ENCODE peak calls at places on chromosome 17, in four cellular contexts. N is AG10803, L is mucosa of descending colon, V is AG04450. R is an unnamed sample.

GRCh38 chr17:72351884-72352346 is 231.1 kb downstream of the SOX9 start:
- DNase-seq in L (no peak), N (no peak), V (no peak), R (no peak)

GRCh38 chr17:57655564-57655963 is 89.5 kb downstream of the CCDC182 start:
- DNase-seq in L (no peak), N (no peak), V (no peak), R (no peak)

GRCh38 chr17:81440511-81441244 is 45.4 kb downstream of the BAHCC1 start:
- DNase-seq in L (no peak), V (no peak), N (no peak), R (no peak)

GRCh38 chr17:78121801-78122220 is 6.7 kb downstream of the TMC6 start:
- DNase-seq in L (no peak), V (no peak), N (no peak), R (no peak)

GRCh38 chr17:57440522-57441269 is 184.4 kb downstream of the MSI2 start:
- DNase-seq in L (peak), N (peak), V (peak), R (peak)

GRCh38 chr17:30600830-30601494 is 123.8 kb downstream of the GOSR1 start:
- DNase-seq in L (no peak), N (peak), V (no peak), R (peak)

GRCh38 chr17:1787301-1787902 is 25.5 kb downstream of the SERPINF1 start:
- DNase-seq in V (peak), L (peak), N (peak), R (peak)

GRCh38 chr17:42783062-42783777 is 2.8 kb downstream of the WNK4 start:
- DNase-seq in L (no peak), N (peak), V (peak), R (peak)

GRCh38 chr17:11705111-11705510 is 106.8 kb downstream of the DNAH9 start:
- DNase-seq in V (no peak), L (no peak), N (no peak), R (no peak)

GRCh38 chr17:39872700-39873099 is 4.7 kb downstream of the ZPBP2 start:
- DNase-seq in V (peak), L (no peak), N (peak), R (peak)

GRCh38 chr17:76697702-76698465 is 12.9 kb downstream of the MXRA7 start:
- DNase-seq in N (no peak), V (no peak), L (no peak), R (no peak)

GRCh38 chr17:17605747-17606083 is 14.2 kb upstream of the PEMT start:
- DNase-seq in V (peak), L (no peak), N (peak), R (no peak)

GRCh38 chr17:76640550-76641380 is 2.8 kb downstream of the ST6GALNAC1 start:
- DNase-seq in V (no peak), L (no peak), N (no peak), R (no peak)

GRCh38 chr17:10217916-10218315 is 19.5 kb upstream of the GAS7 start:
- DNase-seq in V (no peak), N (peak), L (no peak), R (no peak)

GRCh38 chr17:78828470-78829185 is 12.0 kb downstream of the USP36 start:
- DNase-seq in L (no peak), V (peak), N (peak), R (peak)

GRCh38 chr17:16417896-16418683 is 2.7 kb downstream of the TRPV2 start:
- DNase-seq in N (peak), V (no peak), L (no peak), R (no peak)

GRCh38 chr17:82441686-82442487 is 8.7 kb downstream of the CYBC1 start:
- DNase-seq in V (no peak), N (no peak), L (peak), R (no peak)

GRCh38 chr17:61118871-61119270 is 280.8 kb upstream of the TBX2 start:
- DNase-seq in N (no peak), L (no peak), V (no peak), R (no peak)

GRCh38 chr17:80109713-80110446 is 8.5 kb downstream of the GAA start:
- DNase-seq in L (no peak), V (no peak), N (no peak), R (peak)

GRCh38 chr17:38444151-38444550 is 15.9 kb downstream of the ARHGAP23 start:
- DNase-seq in N (peak), V (no peak), L (no peak), R (peak)

GRCh38 chr17:760371-760770 is 8.3 kb upstream of the GEMIN4 start:
- DNase-seq in L (no peak), V (no peak), N (no peak), R (no peak)

GRCh38 chr17:58960068-58960467 is 146.6 kb downstream of the TRIM37 start:
- DNase-seq in L (no peak), N (peak), V (peak), R (peak)

GRCh38 chr17:17146791-17147406 is 59.2 kb downstream of the PLD6 start:
- DNase-seq in V (no peak), L (no peak), N (no peak), R (peak)

GRCh38 chr17:2708585-2709172 is 2.9 kb downstream of the CLUH start:
- DNase-seq in N (no peak), V (no peak), L (peak), R (no peak)

GRCh38 chr17:59369026-59369724 is 37.7 kb downstream of the YPEL2 start:
- DNase-seq in V (no peak), L (no peak), N (peak), R (no peak)

GRCh38 chr17:59652119-59652518 is 32.4 kb downstream of the CLTC start:
- DNase-seq in L (no peak), V (peak), N (peak), R (peak)

GRCh38 chr17:76365256-76365903 is 11.7 kb upstream of the PRPSAP1 start:
- DNase-seq in N (peak), V (no peak), L (no peak), R (peak)

GRCh38 chr17:49715221-49715620 is 7.5 kb upstream of the SLC35B1 start:
- DNase-seq in V (no peak), N (no peak), L (no peak), R (no peak)

GRCh38 chr17:36947922-36948716 is 635 bp upstream of the AATF start:
- DNase-seq in L (no peak), V (no peak), N (no peak), R (peak)

GRCh38 chr17:4721203-4722135 is 9.8 kb upstream of the MED11 start:
- DNase-seq in V (no peak), N (no peak), L (peak), R (peak)

GRCh38 chr17:9044796-9045470 is 23.6 kb downstream of the NTN1 start:
- DNase-seq in V (no peak), N (no peak), L (no peak), R (no peak)

GRCh38 chr17:27109346-27109745 is 184.6 kb upstream of the WSB1 start:
- DNase-seq in N (no peak), V (no peak), L (no peak), R (no peak)

GRCh38 chr17:54948380-54948779 is 20.1 kb downstream of the COX11 start:
- DNase-seq in L (no peak), V (peak), N (peak), R (peak)

DNA sequence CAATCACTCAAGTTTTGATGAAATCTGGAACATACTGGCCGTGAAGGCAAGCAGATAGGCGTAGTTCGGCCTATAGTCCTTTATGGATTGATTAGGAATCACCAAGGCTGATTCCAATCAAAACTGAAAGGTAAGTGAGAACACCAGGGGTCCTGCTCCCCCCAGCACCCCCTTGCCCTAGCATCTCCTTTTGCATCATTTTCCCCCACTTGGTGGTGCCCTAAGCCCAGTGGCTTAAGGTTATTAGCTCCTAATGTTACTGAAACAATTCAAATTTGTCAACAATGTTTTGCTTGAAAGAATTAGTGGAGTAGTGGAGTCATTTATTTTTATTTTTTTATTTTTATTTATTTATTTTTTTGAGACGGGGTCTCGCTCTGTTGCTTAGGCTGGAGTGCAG is 4.9 kb downstream of the SLFN14 start:
- DNase-seq in V (no peak), L (no peak), N (no peak), R (peak)
- TF ChIP-seq CTCF in V (peak), L (no peak), N (peak), R (no peak)

DNA sequence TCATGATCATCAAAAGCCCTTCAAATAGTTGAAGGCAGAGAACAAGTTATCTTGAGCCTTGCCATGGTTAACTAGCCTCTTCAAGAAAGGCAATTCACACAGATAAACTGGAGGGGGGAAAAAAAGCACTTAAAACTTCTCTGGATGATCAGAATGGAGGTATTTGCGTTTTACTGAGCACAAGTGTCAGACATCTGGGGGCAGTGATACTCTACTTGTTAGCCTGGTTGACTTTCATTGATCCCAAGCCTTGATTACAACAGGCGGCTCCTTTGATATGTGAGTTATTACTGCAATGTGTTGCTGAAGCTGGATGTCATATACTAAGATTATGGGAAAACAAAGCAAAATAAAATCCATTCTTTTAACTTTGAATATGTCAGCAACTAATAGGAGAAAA is 155.0 kb upstream of the HS3ST3A1 start:
- DNase-seq in L (no peak), N (no peak), V (no peak), R (no peak)
- TF ChIP-seq CTCF in L (no peak), N (no peak), V (no peak), R (no peak)

GRCh38 chr17:47821424-47822379 is at the start of gene OSBPL7:
- DNase-seq in V (peak), N (peak), L (peak), R (peak)
- TF ChIP-seq CTCF in V (no peak), N (peak), L (no peak), R (no peak)

DNA sequence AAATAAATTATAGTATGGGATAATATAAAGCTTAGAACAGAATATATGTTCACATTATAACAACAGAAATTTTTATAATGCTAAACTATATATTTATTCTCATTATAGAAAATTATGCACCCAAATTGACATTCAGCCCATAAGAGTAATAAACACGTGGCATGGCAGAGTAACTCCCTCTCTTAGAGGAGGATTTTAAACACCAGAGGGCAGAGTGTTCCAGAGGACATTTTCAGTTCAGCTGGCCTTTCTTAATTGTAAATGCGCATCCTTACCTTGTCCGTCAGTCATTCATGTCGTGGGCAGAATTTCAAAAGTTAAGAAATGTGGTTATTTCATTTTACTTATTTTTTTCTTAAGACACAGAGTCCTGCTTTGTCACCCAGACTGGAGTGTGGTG is 147.1 kb downstream of the TANC2 start:
- DNase-seq in L (no peak), V (no peak), N (no peak), R (peak)
- TF ChIP-seq CTCF in L (no peak), V (peak), N (no peak), R (no peak)